ENCODE peak calls at places on chromosomes 12 and 14, in six cellular contexts. One of them, this sample, is unnamed.
A peak's percentile ranks its signal among the peaks of the same experiment; 100 is the strongest.

GRCh38 chr12:80156306-80156705 is 57.0 kb downstream of the OTOGL start:
- DNase-seq in thoracic aorta: no peak
- DNase-seq in effector memory CD8-positive, alpha-beta T cell: no peak
- DNase-seq in Peyer's patch: no peak
- DNase-seq in small intestine: no peak
- DNase-seq in AG10803: no peak
- DNase-seq in this sample: no peak

GRCh38 chr14:105294142-105294597 is 6.6 kb downstream of the BRF1 start:
- DNase-seq in thoracic aorta: no peak
- DNase-seq in effector memory CD8-positive, alpha-beta T cell: peak; percentile 42
- DNase-seq in Peyer's patch: peak; percentile 24
- DNase-seq in small intestine: peak; percentile 40
- DNase-seq in AG10803: peak; percentile 63
- DNase-seq in this sample: peak; percentile 54

GRCh38 chr12:112140728-112141127 is 15.4 kb downstream of the TRAFD1 start:
- DNase-seq in thoracic aorta: no peak
- DNase-seq in effector memory CD8-positive, alpha-beta T cell: no peak
- DNase-seq in Peyer's patch: no peak
- DNase-seq in small intestine: no peak
- DNase-seq in AG10803: no peak
- DNase-seq in this sample: no peak

GRCh38 chr14:63091394-63091996 is 46.2 kb upstream of the KCNH5 start:
- DNase-seq in thoracic aorta: no peak
- DNase-seq in effector memory CD8-positive, alpha-beta T cell: no peak
- DNase-seq in Peyer's patch: no peak
- DNase-seq in small intestine: no peak
- DNase-seq in AG10803: no peak
- DNase-seq in this sample: no peak

GRCh38 chr14:92510972-92511371 is 2.6 kb upstream of the RIN3 start:
- DNase-seq in thoracic aorta: no peak
- DNase-seq in effector memory CD8-positive, alpha-beta T cell: no peak
- DNase-seq in Peyer's patch: no peak
- DNase-seq in small intestine: no peak
- DNase-seq in AG10803: no peak
- DNase-seq in this sample: no peak

GRCh38 chr12:46887870-46888269 is 62.1 kb upstream of the SLC38A4 start:
- DNase-seq in thoracic aorta: no peak
- DNase-seq in effector memory CD8-positive, alpha-beta T cell: no peak
- DNase-seq in Peyer's patch: no peak
- DNase-seq in small intestine: no peak
- DNase-seq in AG10803: peak; percentile 83
- DNase-seq in this sample: no peak

GRCh38 chr12:88925370-88925915 is 345.2 kb upstream of the KITLG start:
- DNase-seq in thoracic aorta: no peak
- DNase-seq in effector memory CD8-positive, alpha-beta T cell: no peak
- DNase-seq in Peyer's patch: no peak
- DNase-seq in small intestine: no peak
- DNase-seq in AG10803: peak; percentile 53
- DNase-seq in this sample: no peak

GRCh38 chr12:77388611-77389265 is 323.4 kb upstream of the E2F7 start:
- DNase-seq in thoracic aorta: no peak
- DNase-seq in effector memory CD8-positive, alpha-beta T cell: no peak
- DNase-seq in Peyer's patch: no peak
- DNase-seq in small intestine: no peak
- DNase-seq in AG10803: peak; percentile 48
- DNase-seq in this sample: no peak

GRCh38 chr14:56992332-56992820 is 182.1 kb upstream of the OTX2 start:
- DNase-seq in thoracic aorta: no peak
- DNase-seq in effector memory CD8-positive, alpha-beta T cell: no peak
- DNase-seq in Peyer's patch: no peak
- DNase-seq in small intestine: no peak
- DNase-seq in AG10803: no peak
- DNase-seq in this sample: no peak

GRCh38 chr14:21136024-21136423 is 19.8 kb downstream of the OR5AU1 start:
- DNase-seq in thoracic aorta: no peak
- DNase-seq in effector memory CD8-positive, alpha-beta T cell: no peak
- DNase-seq in Peyer's patch: no peak
- DNase-seq in small intestine: peak; percentile 8
- DNase-seq in AG10803: peak; percentile 6
- DNase-seq in this sample: peak; percentile 2

GRCh38 chr14:85453401-85453800 is 76.5 kb upstream of the FLRT2 start:
- DNase-seq in thoracic aorta: no peak
- DNase-seq in effector memory CD8-positive, alpha-beta T cell: no peak
- DNase-seq in Peyer's patch: no peak
- DNase-seq in small intestine: no peak
- DNase-seq in AG10803: no peak
- DNase-seq in this sample: no peak

GRCh38 chr14:20630340-20631022 is 11.0 kb downstream of the OR6S1 start:
- DNase-seq in thoracic aorta: no peak
- DNase-seq in effector memory CD8-positive, alpha-beta T cell: peak; percentile 27
- DNase-seq in Peyer's patch: no peak
- DNase-seq in small intestine: peak; percentile 65
- DNase-seq in AG10803: peak; percentile 18
- DNase-seq in this sample: no peak

GRCh38 chr14:53542692-53543091 is 389.6 kb upstream of the DDHD1 start:
- DNase-seq in thoracic aorta: no peak
- DNase-seq in effector memory CD8-positive, alpha-beta T cell: no peak
- DNase-seq in Peyer's patch: no peak
- DNase-seq in small intestine: no peak
- DNase-seq in AG10803: peak; percentile 33
- DNase-seq in this sample: no peak

This sample was measured in CD4-positive, alpha-beta memory T cell.